ENCODE peak calls at places on chromosomes 6 and 20, in five cellular contexts. One of them, this sample, is unnamed.
A peak's percentile ranks its signal among the peaks of the same experiment; 100 is the strongest.

GRCh38 chr6:5764401-5764955 is 242.2 kb downstream of the NRN1 start:
- DNase-seq in neuronal stem cell: no peak
- DNase-seq in H1: no peak
- DNase-seq in mesenchymal stem cell: no peak
- DNase-seq in H9: no peak
- DNase-seq in this sample: peak; percentile 78

GRCh38 chr20:57638173-57638894 is 18.1 kb upstream of the ZBP1 start:
- DNase-seq in neuronal stem cell: no peak
- DNase-seq in H1: no peak
- DNase-seq in mesenchymal stem cell: no peak
- DNase-seq in H9: no peak
- DNase-seq in this sample: no peak

GRCh38 chr6:44237813-44238433 is 9.0 kb upstream of the HSP90AB1 start:
- DNase-seq in neuronal stem cell: no peak
- DNase-seq in H1: no peak
- DNase-seq in mesenchymal stem cell: peak; percentile 83
- DNase-seq in H9: peak; percentile 69
- DNase-seq in this sample: peak; percentile 56

GRCh38 chr6:43917878-43918382 is 147.9 kb downstream of the VEGFA start:
- DNase-seq in neuronal stem cell: no peak
- DNase-seq in H1: no peak
- DNase-seq in mesenchymal stem cell: peak; percentile 60
- DNase-seq in H9: no peak
- DNase-seq in this sample: peak; percentile 45

GRCh38 chr6:43943781-43944250 is 173.8 kb downstream of the VEGFA start:
- DNase-seq in neuronal stem cell: no peak
- DNase-seq in H1: no peak
- DNase-seq in mesenchymal stem cell: no peak
- DNase-seq in H9: peak; percentile 28
- DNase-seq in this sample: no peak

GRCh38 chr20:48734104-48734749 is 93.6 kb downstream of the PREX1 start:
- DNase-seq in neuronal stem cell: no peak
- DNase-seq in H1: no peak
- DNase-seq in mesenchymal stem cell: no peak
- DNase-seq in H9: no peak
- DNase-seq in this sample: no peak

GRCh38 chr20:33944914-33945313 is 48.8 kb upstream of the RALY start:
- DNase-seq in neuronal stem cell: no peak
- DNase-seq in H1: no peak
- DNase-seq in mesenchymal stem cell: no peak
- DNase-seq in H9: no peak
- DNase-seq in this sample: no peak

GRCh38 chr20:32971703-32972161 is 32.5 kb downstream of the SUN5 start:
- DNase-seq in neuronal stem cell: no peak
- DNase-seq in H1: no peak
- DNase-seq in mesenchymal stem cell: no peak
- DNase-seq in H9: peak; percentile 22
- DNase-seq in this sample: no peak

GRCh38 chr20:59560588-59561227 is 43.6 kb upstream of the PHACTR3 start:
- DNase-seq in neuronal stem cell: no peak
- DNase-seq in H1: no peak
- DNase-seq in mesenchymal stem cell: no peak
- DNase-seq in H9: no peak
- DNase-seq in this sample: peak; percentile 11

GRCh38 chr20:561437-562231 is 18.0 kb upstream of the CSNK2A1 start:
- DNase-seq in neuronal stem cell: peak; percentile 70
- DNase-seq in H1: no peak
- DNase-seq in mesenchymal stem cell: peak; percentile 73
- DNase-seq in H9: peak; percentile 86
- DNase-seq in this sample: peak; percentile 63

DNA sequence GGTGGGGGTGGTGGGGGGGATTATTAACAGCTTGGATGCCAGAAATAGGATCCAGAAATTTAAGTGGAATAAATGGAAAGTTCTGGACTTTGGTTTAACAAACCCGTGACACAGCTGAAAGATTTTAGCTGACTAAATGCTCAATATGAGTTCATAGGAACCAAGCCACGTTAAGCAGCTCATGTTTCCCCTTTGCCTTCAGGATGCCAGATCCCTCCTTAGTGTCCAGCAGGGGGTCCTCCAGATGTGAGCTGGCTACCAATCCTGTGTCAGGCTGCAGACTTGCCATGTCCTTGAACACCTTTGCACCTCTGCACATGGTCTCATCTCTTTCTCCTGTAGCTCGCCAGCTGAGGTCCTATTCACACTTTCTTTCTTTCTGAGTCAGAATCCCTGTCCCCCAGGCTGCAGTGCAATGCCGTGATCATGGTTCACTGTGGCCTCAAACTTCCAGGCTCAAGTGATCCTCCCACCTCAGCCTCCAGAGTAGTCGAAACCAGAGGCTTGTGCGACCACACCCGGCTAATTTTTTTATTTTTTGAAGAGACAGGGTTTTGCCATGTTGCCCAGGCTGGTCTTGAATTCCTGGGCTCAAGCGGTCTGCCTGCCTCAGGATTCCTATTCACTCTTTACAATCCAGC is 133.3 kb upstream of the ARMC2 start:
- DNase-seq in neuronal stem cell: no peak
- DNase-seq in H1: no peak
- DNase-seq in mesenchymal stem cell: no peak
- DNase-seq in H9: no peak
- DNase-seq in this sample: peak; percentile 42
- H2AK5ac ChIP-seq in neuronal stem cell: no peak overlapping the region
- H2AK5ac ChIP-seq in H1: no peak overlapping the region
- H2AK5ac ChIP-seq in mesenchymal stem cell: no peak overlapping the region
- H2AK5ac ChIP-seq in H9: no peak overlapping the region
- H2AK5ac ChIP-seq in this sample: no peak overlapping the region

DNA sequence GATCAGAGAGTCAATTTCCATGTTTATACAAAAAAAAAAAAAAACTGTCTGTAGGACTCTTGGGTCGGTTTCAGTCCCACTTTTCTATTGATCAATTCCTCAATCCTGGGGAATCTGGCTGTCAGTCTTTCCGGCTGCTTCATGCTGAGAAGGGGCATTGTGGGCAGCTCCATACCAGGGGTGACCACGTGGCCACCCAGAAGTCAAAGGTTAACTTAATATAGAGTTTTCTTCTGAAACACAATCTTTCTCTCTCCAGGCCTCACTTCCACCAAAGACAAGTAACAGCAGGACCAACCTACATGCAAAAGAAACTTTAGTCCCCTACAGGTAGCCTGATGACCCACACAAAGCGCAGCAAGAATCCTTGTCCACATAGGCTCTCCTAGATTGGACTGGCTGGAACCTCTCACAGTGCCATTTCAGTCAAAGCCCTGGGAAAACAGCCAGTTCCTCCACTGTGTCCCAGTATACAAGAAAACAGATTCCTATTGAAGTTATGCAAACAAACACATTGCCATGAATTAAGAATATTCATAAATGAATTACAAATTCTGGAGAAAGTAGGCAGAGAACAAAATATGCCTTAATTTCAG is 18.5 kb upstream of the SERPINB9 start:
- DNase-seq in neuronal stem cell: no peak
- DNase-seq in H1: no peak
- DNase-seq in mesenchymal stem cell: no peak
- DNase-seq in H9: peak; percentile 10
- DNase-seq in this sample: no peak
- H2BK15ac ChIP-seq in neuronal stem cell: no peak overlapping the region
- H2BK15ac ChIP-seq in H1: no peak overlapping the region
- H2BK15ac ChIP-seq in mesenchymal stem cell: no peak overlapping the region
- H2BK15ac ChIP-seq in H9: no peak overlapping the region
- H2BK15ac ChIP-seq in this sample: no peak overlapping the region

GRCh38 chr6:137707590-137708360 is 159.3 kb upstream of the TNFAIP3 start:
- DNase-seq in neuronal stem cell: peak; percentile 24
- DNase-seq in H1: no peak
- DNase-seq in mesenchymal stem cell: peak; percentile 86
- DNase-seq in H9: peak; percentile 45
- DNase-seq in this sample: peak; percentile 86
- H3K27ac ChIP-seq in neuronal stem cell: no peak overlapping the region
- H3K27ac ChIP-seq in H1: no peak overlapping the region
- H3K27ac ChIP-seq in mesenchymal stem cell: no peak overlapping the region
- H3K27ac ChIP-seq in H9: no peak overlapping the region
- H3K27ac ChIP-seq in this sample: no peak overlapping the region

DNA sequence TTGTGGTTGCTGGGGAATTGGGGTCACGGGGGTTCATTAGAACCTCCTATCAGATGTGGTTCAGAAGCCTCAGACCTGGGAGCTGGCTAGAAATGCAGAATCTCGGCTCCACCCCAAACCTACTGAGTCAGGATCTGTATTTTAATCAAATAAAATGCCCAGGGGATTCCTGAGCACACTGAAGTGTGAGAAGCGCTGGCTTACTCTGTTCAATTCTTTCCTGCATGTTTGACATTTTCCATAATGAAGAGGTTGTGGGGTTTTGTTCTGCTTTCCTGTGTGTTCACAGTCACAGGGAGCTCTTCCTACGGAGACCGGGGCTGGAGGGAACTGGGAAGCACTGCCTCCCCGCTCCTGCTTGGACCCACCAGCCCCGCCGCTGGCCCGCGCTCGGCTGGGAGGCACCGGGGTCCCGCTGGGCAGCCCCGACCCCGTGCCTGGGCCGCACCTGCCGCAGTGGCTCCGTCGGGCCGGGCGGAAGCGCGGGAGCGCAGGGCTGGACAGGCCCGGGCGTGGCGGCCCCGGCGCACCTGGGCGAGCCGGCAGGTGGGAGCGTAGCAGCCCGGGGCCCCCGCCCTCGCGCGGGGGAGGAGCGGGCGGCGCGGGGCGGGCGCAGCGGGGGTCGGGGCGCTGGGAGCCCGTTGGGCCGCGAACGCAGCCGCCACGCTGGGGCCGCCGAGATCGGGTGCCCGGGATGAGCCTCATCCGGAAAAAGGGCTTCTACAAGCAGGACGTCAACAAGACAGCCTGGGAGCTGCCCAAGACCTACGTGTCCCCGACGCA is at the start of gene MAPK13:
- DNase-seq in neuronal stem cell: no peak
- DNase-seq in H1: no peak
- DNase-seq in mesenchymal stem cell: peak; percentile 64
- DNase-seq in H9: peak; percentile 59
- DNase-seq in this sample: peak; percentile 40
- H2AK5ac ChIP-seq in neuronal stem cell: peak within 1 kb of the TSS; percentile 31
- H2AK5ac ChIP-seq in H1: no peak within 1 kb of the TSS
- H2AK5ac ChIP-seq in mesenchymal stem cell: no peak within 1 kb of the TSS
- H2AK5ac ChIP-seq in H9: no peak within 1 kb of the TSS
- H2AK5ac ChIP-seq in this sample: peak within 1 kb of the TSS; percentile 92

GRCh38 chr20:19737025-19737424 is 21.0 kb upstream of the RIN2 start:
- DNase-seq in neuronal stem cell: no peak
- DNase-seq in H1: no peak
- DNase-seq in mesenchymal stem cell: peak; percentile 84
- DNase-seq in H9: no peak
- DNase-seq in this sample: peak; percentile 48

GRCh38 chr20:19741914-19742313 is 16.1 kb upstream of the RIN2 start:
- DNase-seq in neuronal stem cell: no peak
- DNase-seq in H1: no peak
- DNase-seq in mesenchymal stem cell: no peak
- DNase-seq in H9: no peak
- DNase-seq in this sample: no peak

GRCh38 chr20:19740503-19740902 is 17.6 kb upstream of the RIN2 start:
- DNase-seq in neuronal stem cell: no peak
- DNase-seq in H1: no peak
- DNase-seq in mesenchymal stem cell: no peak
- DNase-seq in H9: no peak
- DNase-seq in this sample: no peak

GRCh38 chr20:19738936-19739335 is 19.1 kb upstream of the RIN2 start:
- DNase-seq in neuronal stem cell: no peak
- DNase-seq in H1: no peak
- DNase-seq in mesenchymal stem cell: no peak
- DNase-seq in H9: no peak
- DNase-seq in this sample: no peak

DNA sequence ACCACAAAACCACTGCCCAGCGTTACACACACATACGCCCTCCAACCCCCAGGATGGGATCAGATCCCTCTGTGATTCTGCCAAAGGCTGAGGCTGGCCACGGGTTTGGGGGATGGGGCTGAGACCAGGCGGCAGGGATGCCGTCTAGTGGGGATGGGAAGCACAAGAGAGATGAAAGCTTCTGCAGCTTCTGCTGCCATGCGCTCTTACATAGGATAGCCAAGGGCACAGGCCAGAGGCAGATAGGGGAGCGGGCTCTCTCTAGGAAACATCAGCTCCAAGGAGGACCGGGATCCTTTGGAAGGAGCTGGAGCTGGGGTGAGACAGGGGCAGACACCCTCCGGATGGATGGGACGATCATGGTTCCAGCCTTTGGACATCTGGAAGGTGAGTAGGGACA is 18.7 kb upstream of the RIN2 start:
- DNase-seq in neuronal stem cell: no peak
- DNase-seq in H1: no peak
- DNase-seq in mesenchymal stem cell: no peak
- DNase-seq in H9: no peak
- DNase-seq in this sample: no peak
- H2BK15ac ChIP-seq in neuronal stem cell: no peak overlapping the region
- H2BK15ac ChIP-seq in H1: no peak overlapping the region
- H2BK15ac ChIP-seq in mesenchymal stem cell: no peak overlapping the region
- H2BK15ac ChIP-seq in H9: no peak overlapping the region
- H2BK15ac ChIP-seq in this sample: no peak overlapping the region

DNA sequence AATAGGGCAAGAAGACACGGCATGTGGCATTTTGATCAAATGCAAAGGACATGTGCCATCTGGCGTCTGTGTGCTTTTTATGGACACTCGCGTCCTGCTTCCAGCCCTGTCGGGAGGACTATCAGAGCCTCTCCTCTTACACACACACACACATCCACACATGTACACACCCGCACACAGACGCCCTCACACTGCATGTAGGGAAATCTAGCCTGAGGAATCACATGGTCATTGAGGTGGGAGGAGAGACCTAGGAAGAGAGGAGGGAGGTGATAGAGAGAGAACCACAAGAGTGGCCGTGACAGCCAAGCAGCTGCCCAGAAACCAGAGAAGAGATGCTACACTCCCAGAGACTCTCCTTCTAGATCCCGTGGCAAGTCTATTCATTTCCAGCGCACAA is 105.9 kb upstream of the CDYL start:
- DNase-seq in neuronal stem cell: no peak
- DNase-seq in H1: no peak
- DNase-seq in mesenchymal stem cell: no peak
- DNase-seq in H9: no peak
- DNase-seq in this sample: no peak
- H3K27ac ChIP-seq in neuronal stem cell: no peak overlapping the region
- H3K27ac ChIP-seq in H1: no peak overlapping the region
- H3K27ac ChIP-seq in mesenchymal stem cell: no peak overlapping the region
- H3K27ac ChIP-seq in H9: no peak overlapping the region
- H3K27ac ChIP-seq in this sample: no peak overlapping the region

GRCh38 chr20:53887973-53888372 is 182.4 kb downstream of the BCAS1 start:
- DNase-seq in neuronal stem cell: no peak
- DNase-seq in H1: no peak
- DNase-seq in mesenchymal stem cell: no peak
- DNase-seq in H9: no peak
- DNase-seq in this sample: no peak

GRCh38 chr20:53883098-53883762 is 187.2 kb downstream of the BCAS1 start:
- DNase-seq in neuronal stem cell: no peak
- DNase-seq in H1: no peak
- DNase-seq in mesenchymal stem cell: peak; percentile 64
- DNase-seq in H9: no peak
- DNase-seq in this sample: peak; percentile 86

GRCh38 chr20:53888510-53888909 is 181.9 kb downstream of the BCAS1 start:
- DNase-seq in neuronal stem cell: no peak
- DNase-seq in H1: no peak
- DNase-seq in mesenchymal stem cell: no peak
- DNase-seq in H9: no peak
- DNase-seq in this sample: no peak

GRCh38 chr20:53881362-53881761 is 189.0 kb downstream of the BCAS1 start:
- DNase-seq in neuronal stem cell: no peak
- DNase-seq in H1: no peak
- DNase-seq in mesenchymal stem cell: no peak
- DNase-seq in H9: no peak
- DNase-seq in this sample: no peak

GRCh38 chr20:53884859-53885654 is 185.3 kb downstream of the BCAS1 start:
- DNase-seq in neuronal stem cell: no peak
- DNase-seq in H1: no peak
- DNase-seq in mesenchymal stem cell: no peak
- DNase-seq in H9: no peak
- DNase-seq in this sample: no peak
- H2AK5ac ChIP-seq in neuronal stem cell: no peak overlapping the region
- H2AK5ac ChIP-seq in H1: peak overlapping the region; percentile 25
- H2AK5ac ChIP-seq in mesenchymal stem cell: no peak overlapping the region
- H2AK5ac ChIP-seq in H9: no peak overlapping the region
- H2AK5ac ChIP-seq in this sample: peak overlapping the region; percentile 59